ENCODE peak calls at places on chromosome 20, in five cellular contexts. W, R, B, Q and N are unnamed samples. For H3K9me3, the result is how much of the 10 kb centered on the place peaks cover.

GRCh38 chr20:4064118-4064962 is 49.0 kb upstream of the RNF24 start:
- DNase-seq in Q (peak), W (peak), R (peak), B (peak), N (peak)

GRCh38 chr20:42191140-42191860 is 573.1 kb upstream of the CHD6 start:
- DNase-seq in R (no peak), W (no peak), Q (no peak), B (no peak), N (no peak)

GRCh38 chr20:31990958-31991705 is 19.1 kb upstream of the CCM2L start:
- DNase-seq in Q (no peak), W (no peak), B (no peak), R (no peak), N (no peak)

GRCh38 chr20:51311636-51312479 is 230.7 kb downstream of the NFATC2 start:
- DNase-seq in Q (no peak), R (no peak), B (no peak), W (no peak), N (no peak)

GRCh38 chr20:22974354-22974753 is 60.8 kb upstream of the SSTR4 start:
- DNase-seq in Q (no peak), R (no peak), W (no peak), B (no peak), N (no peak)

GRCh38 chr20:25077610-25078169 is 4.3 kb downstream of the VSX1 start:
- DNase-seq in B (peak), R (peak), Q (no peak), W (peak), N (peak)

GRCh38 chr20:54711061-54711460 is 235.7 kb downstream of the DOK5 start:
- DNase-seq in R (no peak), Q (no peak), B (no peak), W (no peak), N (no peak)

GRCh38 chr20:53865905-53866786 is 204.2 kb downstream of the BCAS1 start:
- DNase-seq in W (peak), R (no peak), Q (no peak), B (no peak), N (no peak)

GRCh38 chr20:33730946-33731692 is 677 bp upstream of the ZNF341 start:
- DNase-seq in W (no peak), Q (no peak), B (no peak), R (no peak), N (no peak)

GRCh38 chr20:43716123-43716522 is 10.7 kb downstream of the GTSF1L start:
- DNase-seq in W (no peak), B (no peak), R (no peak), Q (no peak), N (no peak)

GRCh38 chr20:24253321-24253720 is 216.1 kb upstream of the SYNDIG1 start:
- DNase-seq in R (no peak), W (no peak), Q (no peak), B (no peak), N (no peak)

GRCh38 chr20:6956056-6956455 is 188.6 kb downstream of the BMP2 start:
- DNase-seq in Q (no peak), B (no peak), R (no peak), W (no peak), N (no peak)

GRCh38 chr20:36969478-36970186 is 18.1 kb upstream of the SAMHD1 start:
- DNase-seq in Q (no peak), W (no peak), B (no peak), R (no peak), N (no peak)

GRCh38 chr20:50519036-50519780 is 9.0 kb downstream of the PTPN1 start:
- DNase-seq in R (no peak), B (no peak), Q (no peak), W (no peak), N (no peak)

GRCh38 chr20:1357921-1358671 is 29.2 kb upstream of the SDCBP2 start:
- DNase-seq in B (no peak), Q (no peak), R (no peak), W (no peak), N (no peak)

GRCh38 chr20:7490288-7490687 is 450.0 kb downstream of the HAO1 start:
- DNase-seq in Q (no peak), R (no peak), W (no peak), B (no peak), N (no peak)

GRCh38 chr20:11979306-11980128 is 61.8 kb downstream of the BTBD3 start:
- DNase-seq in Q (no peak), B (no peak), W (no peak), R (no peak), N (no peak)

GRCh38 chr20:46501961-46502360 is 11.4 kb downstream of the ZNF334 start:
- DNase-seq in Q (no peak), B (no peak), W (no peak), R (no peak), N (no peak)

GRCh38 chr20:44714102-44714700 is 968 bp upstream of the CCN5 start:
- DNase-seq in B (no peak), W (no peak), Q (no peak), R (no peak), N (peak)

GRCh38 chr20:32810941-32811340 is 8.8 kb upstream of the MAPRE1 start:
- DNase-seq in B (no peak), Q (no peak), R (no peak), W (no peak), N (no peak)

GRCh38 chr20:13260620-13261279 is 39.7 kb downstream of the ISM1 start:
- DNase-seq in W (no peak), B (no peak), R (no peak), Q (no peak), N (no peak)

GRCh38 chr20:60034231-60035110 is 76.2 kb downstream of the CDH26 start:
- DNase-seq in B (no peak), W (no peak), Q (no peak), R (peak), N (no peak)

GRCh38 chr20:24497851-24498250 is 28.4 kb downstream of the SYNDIG1 start:
- DNase-seq in B (no peak), Q (no peak), W (no peak), R (no peak), N (no peak)

GRCh38 chr20:56178219-56178618 is 70.3 kb upstream of the MC3R start:
- DNase-seq in R (no peak), B (no peak), Q (no peak), W (no peak), N (no peak)
- H3K9me3 ChIP-seq in R (under half), B (under half), Q (under half), W (under half), N (under half)

GRCh38 chr20:63643499-63643898 is 9.7 kb downstream of the STMN3 start:
- DNase-seq in R (no peak), B (no peak), W (no peak), Q (no peak), N (no peak)

GRCh38 chr20:63642518-63643247 is 10.5 kb downstream of the STMN3 start:
- DNase-seq in W (no peak), R (no peak), Q (no peak), B (peak), N (no peak)

GRCh38 chr20:63641146-63641791 is 12.0 kb downstream of the STMN3 start:
- DNase-seq in R (peak), B (no peak), W (no peak), Q (no peak), N (no peak)

GRCh38 chr20:63640086-63640485 is 13.1 kb downstream of the STMN3 start:
- DNase-seq in Q (no peak), R (peak), B (no peak), W (no peak), N (no peak)

DNA sequence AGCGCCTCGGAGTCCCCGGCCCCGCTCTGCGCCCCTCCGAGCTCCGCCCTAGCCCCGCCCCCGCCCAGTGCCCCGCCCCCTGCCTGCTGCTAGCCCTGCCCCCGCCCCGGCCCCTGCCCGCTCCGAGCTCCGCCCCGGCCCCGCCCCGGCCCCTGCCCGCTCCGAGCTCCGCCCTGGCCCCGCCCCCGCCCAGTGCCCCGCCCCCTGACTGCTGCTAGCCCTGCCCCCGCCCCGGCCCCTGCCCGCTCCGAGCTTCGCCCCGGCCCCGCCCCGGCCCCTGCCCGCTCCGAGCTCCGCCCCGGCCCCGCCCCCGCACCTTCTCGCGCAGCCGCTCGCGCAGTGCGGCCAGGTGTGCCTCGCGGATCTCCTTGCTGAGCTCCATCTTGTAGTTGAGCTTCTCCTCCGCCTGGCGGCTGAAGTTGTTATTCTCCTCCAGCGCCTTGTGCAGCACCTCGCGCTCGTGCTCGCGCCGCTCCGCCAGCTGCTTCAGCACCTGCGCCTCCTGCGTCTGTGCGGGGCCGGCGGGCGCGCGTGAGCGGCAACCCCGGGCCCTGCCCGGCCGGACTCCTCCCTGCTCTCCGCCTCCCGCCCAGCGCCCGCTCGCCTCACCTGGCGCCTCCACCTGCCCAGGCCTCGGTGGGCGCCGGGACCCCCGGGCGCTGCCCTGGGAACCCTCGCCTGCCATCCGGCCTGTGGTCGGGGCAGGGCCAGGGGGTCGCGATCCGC is 11.3 kb downstream of the STMN3 start:
- DNase-seq in Q (peak), R (peak), W (peak), B (peak), N (peak)
- TF ChIP-seq POLR2A in Q (no peak), R (no peak), W (peak), B (no peak), N (no peak)

DNA sequence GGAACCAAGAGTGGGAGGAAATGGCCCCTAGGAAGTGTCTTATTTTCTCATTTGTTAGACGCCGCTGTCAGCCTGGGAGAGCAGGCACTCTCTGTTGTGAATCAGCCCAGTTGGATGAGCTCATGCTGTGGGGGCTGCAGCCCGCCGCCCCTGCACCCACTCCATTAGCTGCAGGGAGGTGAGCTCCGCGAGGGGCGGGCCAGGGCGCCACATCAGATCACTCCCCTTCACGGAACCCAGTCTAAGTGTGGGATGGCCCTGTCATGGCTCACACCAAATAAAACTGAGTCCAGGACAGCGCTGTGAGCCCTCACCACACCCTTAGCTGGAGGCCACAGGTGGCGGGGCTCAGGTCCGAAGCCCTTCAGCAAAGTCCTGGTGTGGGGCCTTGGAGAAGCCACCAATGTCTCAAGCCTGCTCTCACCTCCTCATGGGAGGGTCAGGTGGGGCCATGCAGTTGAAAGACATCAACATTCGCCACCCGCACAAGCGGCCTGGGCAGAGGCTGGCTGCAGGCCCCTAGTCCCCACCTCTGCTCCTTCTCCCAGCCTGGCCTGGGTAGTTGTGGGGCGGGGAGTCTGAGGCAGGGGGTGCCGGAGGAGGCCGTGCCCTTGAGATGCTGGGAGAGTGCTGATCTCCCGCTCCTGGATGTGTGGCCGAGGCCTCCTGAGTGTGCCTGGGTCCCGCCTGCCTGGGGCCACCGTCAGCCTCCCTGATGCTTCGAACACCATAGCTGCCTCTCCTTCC is 66.2 kb upstream of the SLCO4A1 start:
- DNase-seq in R (no peak), W (no peak), Q (no peak), B (no peak), N (no peak)
- H3K9me3 ChIP-seq in R (under half), W (under half), Q (under half), B (under half), N (under half)

GRCh38 chr20:10837901-10838300 is 164.1 kb upstream of the JAG1 start:
- DNase-seq in B (no peak), Q (no peak), R (no peak), W (no peak), N (no peak)
- TF ChIP-seq POLR2A in B (no peak), Q (no peak), R (no peak), W (no peak), N (no peak)

DNA sequence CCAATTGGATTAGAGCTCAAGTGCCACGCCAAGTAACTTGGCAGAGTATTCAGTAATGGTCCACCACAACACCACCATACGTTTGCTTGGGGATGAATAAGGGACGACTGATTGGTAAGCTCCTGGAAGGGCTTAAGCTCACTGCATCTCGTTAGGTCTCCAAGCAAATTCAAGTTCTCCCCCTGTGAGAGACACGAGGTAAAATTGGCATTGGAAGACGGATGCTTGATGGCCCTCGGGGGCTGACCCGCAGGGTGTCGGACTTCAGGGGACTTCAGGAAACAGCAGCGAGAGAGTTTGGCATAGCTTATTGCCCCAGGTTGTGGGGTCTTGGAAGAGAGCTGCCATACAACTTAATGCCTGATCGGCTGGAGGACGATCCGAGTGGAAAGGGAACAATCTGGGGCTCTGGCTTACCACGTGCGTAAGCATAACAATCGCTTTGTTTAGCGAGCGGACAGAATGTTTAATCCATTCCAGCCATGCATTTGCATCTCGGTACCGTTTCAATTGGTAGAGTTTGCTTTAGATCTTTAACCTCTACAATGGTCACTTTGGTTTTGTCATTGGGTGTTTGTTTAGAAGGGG is 4.8 kb upstream of the ZNFX1 start:
- DNase-seq in B (no peak), W (no peak), R (no peak), Q (no peak), N (no peak)
- H3K9me3 ChIP-seq in B (under half), W (under half), R (under half), Q (half or more), N (under half)